ENCODE peak calls at places on chromosomes 16 and 17, in five cellular contexts. One of them, this sample, is unnamed. For H3K36me3, the result is how much of the 10 kb centered on the place peaks cover.

GRCh38 chr16:56744996-56745640 is 15.2 kb downstream of the NUP93 start:
- DNase-seq in hepatocyte: peak
- DNase-seq in ascending aorta: no peak
- DNase-seq in testis: peak
- DNase-seq in tibial nerve: no peak
- DNase-seq in this sample: no peak

GRCh38 chr17:56009795-56010715 is 143.2 kb upstream of the ANKFN1 start:
- DNase-seq in testis: no peak
- DNase-seq in hepatocyte: no peak
- DNase-seq in tibial nerve: no peak
- DNase-seq in ascending aorta: no peak
- DNase-seq in this sample: peak

GRCh38 chr17:32962320-32962707 is 29.3 kb upstream of the SPACA3 start:
- DNase-seq in hepatocyte: no peak
- DNase-seq in testis: peak
- DNase-seq in tibial nerve: no peak
- DNase-seq in ascending aorta: no peak
- DNase-seq in this sample: no peak

GRCh38 chr16:67088551-67088950 is 21.2 kb upstream of the PHAF1 start:
- DNase-seq in hepatocyte: no peak
- DNase-seq in testis: no peak
- DNase-seq in ascending aorta: no peak
- DNase-seq in tibial nerve: no peak
- DNase-seq in this sample: no peak

GRCh38 chr17:45040459-45040858 is 11.0 kb downstream of the DCAKD start:
- DNase-seq in hepatocyte: no peak
- DNase-seq in ascending aorta: no peak
- DNase-seq in tibial nerve: no peak
- DNase-seq in testis: no peak
- DNase-seq in this sample: no peak

GRCh38 chr17:37781451-37781850 is 36.6 kb upstream of the HNF1B start:
- DNase-seq in tibial nerve: no peak
- DNase-seq in hepatocyte: no peak
- DNase-seq in ascending aorta: no peak
- DNase-seq in testis: no peak
- DNase-seq in this sample: no peak

GRCh38 chr17:59372138-59372751 is 40.8 kb downstream of the YPEL2 start:
- DNase-seq in testis: peak
- DNase-seq in tibial nerve: peak
- DNase-seq in hepatocyte: peak
- DNase-seq in ascending aorta: peak
- DNase-seq in this sample: peak

GRCh38 chr16:73196670-73197069 is 148.7 kb upstream of the ZFHX3 start:
- DNase-seq in tibial nerve: peak
- DNase-seq in ascending aorta: peak
- DNase-seq in testis: peak
- DNase-seq in hepatocyte: peak
- DNase-seq in this sample: peak

GRCh38 chr16:62391940-62392339 is 355.7 kb upstream of the CDH8 start:
- DNase-seq in tibial nerve: no peak
- DNase-seq in testis: no peak
- DNase-seq in ascending aorta: no peak
- DNase-seq in hepatocyte: no peak
- DNase-seq in this sample: no peak

GRCh38 chr17:6756425-6757012 is 673 bp downstream of the XAF1 start:
- DNase-seq in hepatocyte: no peak
- DNase-seq in testis: no peak
- DNase-seq in tibial nerve: no peak
- DNase-seq in ascending aorta: no peak
- DNase-seq in this sample: no peak

GRCh38 chr17:55249861-55250260 is 14.9 kb upstream of the HLF start:
- DNase-seq in hepatocyte: no peak
- DNase-seq in ascending aorta: no peak
- DNase-seq in testis: no peak
- DNase-seq in tibial nerve: no peak
- DNase-seq in this sample: no peak

GRCh38 chr17:79041723-79042420 is 17.9 kb downstream of the C1QTNF1 start:
- DNase-seq in ascending aorta: no peak
- DNase-seq in testis: no peak
- DNase-seq in hepatocyte: no peak
- DNase-seq in tibial nerve: no peak
- DNase-seq in this sample: no peak

GRCh38 chr17:80840011-80840410 is 151.6 kb upstream of the CHMP6 start:
- DNase-seq in testis: no peak
- DNase-seq in ascending aorta: no peak
- DNase-seq in hepatocyte: no peak
- DNase-seq in tibial nerve: no peak
- DNase-seq in this sample: no peak

DNA sequence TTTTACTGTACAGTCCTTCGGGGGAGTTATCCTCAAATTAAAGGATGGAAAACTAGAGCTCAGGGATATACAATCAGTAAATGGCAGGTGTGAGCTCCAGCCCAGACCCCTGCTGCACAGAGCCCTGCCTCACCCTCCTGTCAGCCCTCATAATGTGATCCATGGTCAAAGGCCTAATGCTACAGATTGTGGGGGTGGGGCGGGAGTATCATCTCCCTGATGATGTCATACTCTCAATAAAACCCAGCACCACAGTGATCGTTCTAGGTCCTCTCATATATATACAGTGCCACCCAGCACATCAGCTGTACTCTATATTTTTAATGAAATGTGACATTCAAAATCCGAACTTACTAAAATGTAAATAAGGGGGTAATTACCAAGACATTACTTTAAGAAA is 61.5 kb downstream of the SLC39A11 start:
- DNase-seq in hepatocyte: no peak
- DNase-seq in tibial nerve: no peak
- DNase-seq in ascending aorta: no peak
- DNase-seq in testis: no peak
- DNase-seq in this sample: peak
- H3K27ac ChIP-seq in hepatocyte: no peak
- H3K27ac ChIP-seq in tibial nerve: no peak
- H3K27ac ChIP-seq in ascending aorta: no peak
- H3K27ac ChIP-seq in testis: no peak
- H3K27ac ChIP-seq in this sample: peak

GRCh38 chr16:63530974-63531373 is 1494.7 kb upstream of the CDH8 start:
- DNase-seq in tibial nerve: no peak
- DNase-seq in ascending aorta: no peak
- DNase-seq in hepatocyte: no peak
- DNase-seq in testis: no peak
- DNase-seq in this sample: no peak
- H3K36me3 ChIP-seq in tibial nerve: under half
- H3K36me3 ChIP-seq in ascending aorta: under half
- H3K36me3 ChIP-seq in hepatocyte: under half
- H3K36me3 ChIP-seq in testis: under half
- H3K36me3 ChIP-seq in this sample: under half

GRCh38 chr16:58235663-58236062 is 37.8 kb upstream of the CSNK2A2 start:
- DNase-seq in tibial nerve: no peak
- DNase-seq in hepatocyte: no peak
- DNase-seq in testis: no peak
- DNase-seq in ascending aorta: no peak
- DNase-seq in this sample: no peak
- H3K4me3 ChIP-seq in tibial nerve: no peak
- H3K4me3 ChIP-seq in hepatocyte: no peak
- H3K4me3 ChIP-seq in testis: no peak
- H3K4me3 ChIP-seq in ascending aorta: no peak
- H3K4me3 ChIP-seq in this sample: peak

DNA sequence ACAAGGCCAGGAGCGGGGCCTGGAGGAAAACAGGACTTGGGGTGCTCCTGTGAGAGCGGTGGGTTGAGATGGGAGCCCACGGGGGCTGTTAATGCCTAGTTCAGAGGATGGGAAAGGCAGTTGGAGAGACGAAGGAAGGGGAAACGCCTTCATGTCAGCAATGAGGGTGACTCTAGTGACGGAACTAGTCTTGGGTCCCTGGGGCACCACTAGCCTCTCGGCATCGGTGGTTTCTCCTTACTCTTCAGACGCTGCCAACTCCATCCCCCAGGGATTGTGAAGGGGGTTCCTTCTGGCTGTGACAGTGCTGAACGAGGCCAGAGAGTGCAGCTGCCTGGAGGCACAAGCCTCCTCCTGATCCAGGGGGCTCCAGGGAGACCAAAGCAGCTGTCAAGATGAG is 693 bp upstream of the CAMTA2 start:
- DNase-seq in tibial nerve: no peak
- DNase-seq in ascending aorta: no peak
- DNase-seq in testis: no peak
- DNase-seq in hepatocyte: no peak
- DNase-seq in this sample: no peak
- H3K27ac ChIP-seq in tibial nerve: peak
- H3K27ac ChIP-seq in ascending aorta: peak
- H3K27ac ChIP-seq in testis: peak
- H3K27ac ChIP-seq in hepatocyte: peak
- H3K27ac ChIP-seq in this sample: peak

DNA sequence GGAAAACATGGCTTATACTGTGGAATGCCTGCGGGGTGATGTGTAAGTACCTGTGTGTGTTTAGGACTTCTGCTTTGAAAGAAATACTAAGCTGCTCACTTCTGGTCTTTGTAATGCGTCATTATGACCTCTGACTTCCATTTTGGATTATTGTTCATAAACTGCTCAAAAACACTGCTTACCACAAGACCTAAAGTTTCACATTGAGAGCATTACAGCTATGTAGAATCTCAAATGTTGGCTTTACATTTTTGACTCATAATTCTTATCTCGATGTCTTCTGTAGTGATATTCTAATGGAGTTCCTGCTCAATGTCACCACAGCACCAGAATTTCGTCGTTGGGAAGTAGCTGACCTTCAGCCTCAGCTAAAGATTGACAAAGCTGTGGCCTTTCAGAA is 9.3 kb downstream of the UQCRC2 start:
- DNase-seq in testis: no peak
- DNase-seq in hepatocyte: no peak
- DNase-seq in ascending aorta: no peak
- DNase-seq in tibial nerve: no peak
- DNase-seq in this sample: no peak
- H3K36me3 ChIP-seq in testis: under half
- H3K36me3 ChIP-seq in hepatocyte: under half
- H3K36me3 ChIP-seq in ascending aorta: half or more
- H3K36me3 ChIP-seq in tibial nerve: under half
- H3K36me3 ChIP-seq in this sample: half or more

GRCh38 chr17:76716146-76716833 is 5.5 kb upstream of the MXRA7 start:
- DNase-seq in testis: peak
- DNase-seq in hepatocyte: peak
- DNase-seq in tibial nerve: peak
- DNase-seq in ascending aorta: peak
- DNase-seq in this sample: peak

GRCh38 chr17:76718516-76718915 is 7.8 kb upstream of the MXRA7 start:
- DNase-seq in testis: no peak
- DNase-seq in tibial nerve: no peak
- DNase-seq in hepatocyte: no peak
- DNase-seq in ascending aorta: no peak
- DNase-seq in this sample: no peak

GRCh38 chr17:76714822-76715461 is 4.2 kb upstream of the MXRA7 start:
- DNase-seq in hepatocyte: peak
- DNase-seq in ascending aorta: peak
- DNase-seq in testis: peak
- DNase-seq in tibial nerve: peak
- DNase-seq in this sample: peak

GRCh38 chr17:76715462-76715830 is 4.7 kb upstream of the MXRA7 start:
- DNase-seq in tibial nerve: no peak
- DNase-seq in testis: no peak
- DNase-seq in hepatocyte: no peak
- DNase-seq in ascending aorta: no peak
- DNase-seq in this sample: no peak

DNA sequence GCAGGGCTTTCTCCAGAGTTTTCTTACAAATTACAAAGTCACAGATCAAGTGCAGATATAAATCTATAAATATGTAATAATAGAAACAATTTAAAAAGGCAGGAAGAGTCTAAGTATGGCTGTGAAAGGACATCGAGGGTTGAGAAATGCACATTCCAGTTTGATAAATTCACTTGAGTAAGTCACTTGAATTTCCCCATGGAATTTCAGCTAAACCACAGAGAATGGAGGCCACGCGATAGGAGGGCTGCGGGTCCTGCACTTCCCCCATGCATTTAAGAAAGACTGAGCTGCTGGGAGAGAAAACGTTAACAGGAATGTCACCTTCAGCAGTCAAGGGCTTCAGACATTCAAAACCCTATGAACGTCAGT is 6.1 kb upstream of the MXRA7 start:
- DNase-seq in hepatocyte: no peak
- DNase-seq in tibial nerve: no peak
- DNase-seq in testis: no peak
- DNase-seq in ascending aorta: no peak
- DNase-seq in this sample: no peak
- H3K4me3 ChIP-seq in hepatocyte: no peak
- H3K4me3 ChIP-seq in tibial nerve: no peak
- H3K4me3 ChIP-seq in testis: no peak
- H3K4me3 ChIP-seq in ascending aorta: no peak
- H3K4me3 ChIP-seq in this sample: no peak

DNA sequence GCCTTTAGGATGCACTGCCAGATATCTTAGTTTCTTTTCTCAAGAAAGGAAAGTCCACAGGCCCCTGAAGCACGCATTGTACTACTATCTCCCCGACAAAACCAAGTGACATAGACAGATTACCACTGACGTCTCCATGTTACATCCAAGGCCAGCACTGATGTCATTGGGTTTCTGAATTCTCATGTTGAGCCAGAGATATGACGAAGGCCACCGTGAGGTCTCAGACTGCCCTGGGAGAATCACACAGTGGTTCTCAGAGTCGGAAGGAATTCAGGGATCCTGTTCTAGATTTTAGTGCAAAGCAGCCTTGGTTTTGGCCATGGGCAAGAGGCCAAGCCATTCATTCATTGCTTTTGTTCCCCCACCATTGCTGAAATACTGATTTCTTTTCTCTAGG is 222.1 kb downstream of the MSI2 start:
- DNase-seq in tibial nerve: no peak
- DNase-seq in testis: peak
- DNase-seq in hepatocyte: no peak
- DNase-seq in ascending aorta: no peak
- DNase-seq in this sample: no peak
- H3K27ac ChIP-seq in tibial nerve: no peak
- H3K27ac ChIP-seq in testis: peak
- H3K27ac ChIP-seq in hepatocyte: no peak
- H3K27ac ChIP-seq in ascending aorta: peak
- H3K27ac ChIP-seq in this sample: no peak